ENCODE peak calls at places on chromosomes 1 and 21, in six cellular contexts. T, E, N, M, V and W are unnamed samples. For H3K36me3, the result is how much of the 10 kb centered on the place peaks cover.

GRCh38 chr1:17286646-17287045 is 21.4 kb upstream of the PADI4 start:
- DNase-seq in N (no peak), E (no peak), T (no peak), V (no peak), M (no peak), W (no peak)

GRCh38 chr1:54980528-54981241 is at the start of gene TMEM61:
- DNase-seq in M (no peak), E (no peak), N (peak), V (peak), T (peak), W (no peak)

GRCh38 chr21:28442624-28443023 is 550.1 kb downstream of the LTN1 start:
- DNase-seq in V (no peak), N (peak), M (peak), T (no peak), E (peak), W (peak)

GRCh38 chr1:43329995-43330751 is 7.4 kb upstream of the MPL start:
- DNase-seq in V (peak), T (no peak), N (peak), E (peak), M (peak), W (peak)

GRCh38 chr1:65924471-65924870 is 131.8 kb downstream of the PDE4B start:
- DNase-seq in T (no peak), M (peak), N (peak), V (no peak), E (peak), W (peak)

GRCh38 chr1:37100310-37100709 is 66.0 kb upstream of the GRIK3 start:
- DNase-seq in T (no peak), V (no peak), N (no peak), E (no peak), M (no peak), W (peak)

GRCh38 chr1:66283583-66284041 is 250.3 kb upstream of the SGIP1 start:
- DNase-seq in E (peak), T (no peak), M (peak), N (peak), V (no peak), W (peak)

GRCh38 chr1:221217029-221217428 is 337.8 kb downstream of the HLX start:
- DNase-seq in N (peak), T (no peak), V (no peak), E (no peak), M (peak), W (peak)

GRCh38 chr1:51558375-51558924 is 39.4 kb upstream of the EPS15 start:
- DNase-seq in E (peak), N (peak), T (no peak), M (peak), V (no peak), W (peak)

GRCh38 chr1:232398823-232399222 is 231.1 kb downstream of the SIPA1L2 start:
- DNase-seq in T (no peak), E (no peak), M (no peak), V (no peak), N (no peak), W (no peak)

GRCh38 chr1:56434025-56434424 is 145.3 kb downstream of the PLPP3 start:
- DNase-seq in E (peak), T (no peak), V (no peak), M (peak), N (no peak), W (no peak)

GRCh38 chr1:1371741-1372711 is 3.0 kb downstream of the AURKAIP1 start:
- DNase-seq in V (peak), N (peak), T (peak), M (peak), E (no peak), W (no peak)

GRCh38 chr1:43912607-43913006 is 21.0 kb upstream of the ARTN start:
- DNase-seq in N (no peak), V (peak), E (peak), M (peak), T (no peak), W (peak)

GRCh38 chr21:45147473-45148315 is 73.3 kb downstream of the ADARB1 start:
- DNase-seq in T (no peak), V (no peak), E (no peak), M (no peak), N (no peak), W (no peak)

GRCh38 chr21:45146801-45147200 is 72.4 kb downstream of the ADARB1 start:
- DNase-seq in T (no peak), V (no peak), M (no peak), N (no peak), E (no peak), W (no peak)

GRCh38 chr21:45145146-45145545 is 70.8 kb downstream of the ADARB1 start:
- DNase-seq in T (no peak), M (no peak), V (no peak), N (no peak), E (no peak), W (no peak)

GRCh38 chr21:45148316-45149000 is 74.1 kb downstream of the ADARB1 start:
- DNase-seq in N (no peak), M (no peak), V (no peak), E (no peak), T (no peak), W (no peak)

DNA sequence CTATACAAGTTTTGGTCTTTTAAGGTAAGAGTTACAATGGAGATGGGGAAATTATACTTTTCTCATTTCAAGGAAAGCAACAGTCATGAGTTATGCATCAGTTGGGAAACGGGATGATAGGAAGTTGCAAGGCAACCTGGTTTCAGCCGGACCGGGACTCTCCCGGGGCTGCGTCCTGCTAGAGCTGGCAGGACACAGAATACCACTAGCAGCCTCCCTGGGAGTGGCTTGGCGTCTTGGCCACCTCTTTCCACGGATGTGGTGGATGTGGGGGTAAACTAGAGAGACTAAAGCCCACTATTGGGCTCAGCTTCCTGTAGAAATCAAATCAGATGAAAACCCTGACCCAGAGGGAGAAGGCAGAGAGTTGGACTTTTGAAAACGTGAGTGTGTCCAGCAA is 71.9 kb downstream of the ADARB1 start:
- DNase-seq in E (no peak), T (no peak), N (no peak), M (no peak), V (no peak), W (no peak)
- H3K4me3 ChIP-seq in E (no peak), T (no peak), N (no peak), M (no peak), V (no peak), W (no peak)

DNA sequence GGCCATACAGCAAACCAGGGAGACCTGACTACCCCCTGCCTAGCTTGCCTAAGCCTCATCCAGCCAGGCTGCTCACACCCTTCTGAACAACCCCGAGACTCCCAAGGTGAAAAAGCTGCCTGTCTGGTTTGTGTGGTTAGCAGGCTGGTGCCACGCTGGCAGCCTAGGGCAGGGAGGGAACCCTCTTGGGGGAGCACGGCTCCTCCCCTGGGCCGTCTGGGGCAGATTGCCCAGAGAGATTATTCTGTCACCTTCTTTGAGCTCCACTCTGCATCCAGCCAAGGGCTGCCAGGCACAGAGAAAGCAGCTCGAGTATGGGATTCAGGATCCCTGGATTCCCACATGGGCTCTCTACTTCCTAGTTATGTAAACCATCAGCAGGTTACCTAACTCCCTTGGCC is 27.5 kb upstream of the TCEA3 start:
- DNase-seq in V (no peak), M (peak), T (peak), N (peak), E (peak), W (peak)
- H3K36me3 ChIP-seq in V (under half), M (under half), T (under half), N (under half), E (under half), W (under half)

DNA sequence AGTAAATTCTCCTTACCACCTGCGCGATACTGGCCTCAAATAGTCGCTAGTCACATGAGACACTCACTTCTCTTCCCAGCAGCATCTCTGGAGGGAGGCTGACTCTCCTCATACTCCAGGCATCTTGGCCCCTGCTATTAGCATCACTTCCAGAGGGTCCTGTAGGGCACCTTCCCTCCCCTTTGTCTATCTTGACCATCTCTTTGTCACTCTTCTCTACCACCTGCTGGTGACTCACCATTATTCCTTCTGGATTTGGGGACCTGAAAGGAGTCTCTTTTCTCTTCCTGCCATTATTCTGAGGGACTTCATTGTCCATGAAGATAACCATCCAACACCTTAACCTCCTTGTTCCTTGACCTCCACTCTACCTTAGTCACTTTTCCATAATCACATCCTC is 31.7 kb upstream of the GPR37L1 start:
- DNase-seq in V (no peak), N (peak), E (no peak), M (no peak), T (no peak), W (no peak)
- TF ChIP-seq CTCF in V (no peak), N (peak), E (no peak), M (no peak), T (no peak), W (no peak)

DNA sequence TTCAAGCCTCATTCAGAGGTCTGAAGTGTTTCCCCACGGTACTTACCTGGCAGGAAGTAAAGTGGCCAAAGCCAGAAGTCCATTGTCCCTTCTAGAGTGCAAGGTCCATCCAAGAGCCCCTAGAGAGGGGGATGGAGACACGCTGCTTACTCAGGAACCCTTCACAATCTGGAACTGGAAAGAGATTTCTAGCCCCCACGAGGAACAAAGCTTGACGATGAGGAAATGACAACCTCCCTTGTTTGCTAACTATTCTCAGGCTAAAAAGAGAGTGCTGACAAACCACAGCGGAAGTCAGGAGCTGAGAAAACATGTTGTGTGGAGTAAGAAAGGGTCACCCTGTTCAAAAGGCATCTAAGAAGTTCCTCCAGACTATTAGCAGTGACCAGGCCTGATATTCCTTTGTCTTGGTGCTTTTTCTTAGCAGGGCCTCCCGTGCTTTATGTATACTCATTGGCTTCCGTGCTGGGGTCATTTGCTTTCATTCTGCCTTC is at the start of gene FCMR:
- DNase-seq in M (no peak), E (no peak), V (no peak), N (no peak), T (no peak), W (peak)
- H3K4me3 ChIP-seq in M (no peak), E (no peak), V (no peak), N (no peak), T (no peak), W (no peak)

GRCh38 chr1:25959626-25960025 is 38.2 kb downstream of the PAFAH2 start:
- DNase-seq in V (no peak), T (no peak), M (no peak), E (no peak), N (no peak), W (no peak)
- H3K36me3 ChIP-seq in V (under half), T (under half), M (under half), E (under half), N (under half), W (under half)

DNA sequence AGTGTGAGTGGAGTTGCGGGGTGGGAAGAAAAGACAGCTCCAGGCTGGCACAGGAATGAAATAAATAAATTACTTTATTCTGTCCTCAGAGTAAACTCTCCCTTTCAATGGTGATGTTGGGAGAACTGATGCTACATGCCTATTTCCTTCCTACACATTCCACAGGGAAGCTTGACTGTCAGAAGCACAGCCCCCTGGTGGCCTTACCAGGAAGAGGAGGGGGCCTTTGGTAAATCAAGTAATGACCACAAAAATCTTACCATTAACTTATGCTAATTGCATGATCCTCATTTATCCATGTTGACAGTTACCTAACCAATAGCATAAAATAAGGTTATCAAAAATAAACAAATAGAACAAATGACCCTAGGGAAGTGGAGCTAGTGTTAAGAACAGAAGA is 605.0 kb upstream of the PKN2 start:
- DNase-seq in T (no peak), M (peak), E (peak), N (peak), V (no peak), W (peak)
- TF ChIP-seq CTCF in T (no peak), M (peak), E (peak), N (peak), V (no peak), W (peak)

GRCh38 chr1:94614980-94615379 is 73.4 kb upstream of the F3 start:
- DNase-seq in V (no peak), N (no peak), T (no peak), E (no peak), M (no peak), W (no peak)

GRCh38 chr1:94612555-94613204 is 71.1 kb upstream of the F3 start:
- DNase-seq in T (no peak), N (no peak), M (no peak), V (no peak), E (no peak), W (no peak)

GRCh38 chr1:94614168-94614815 is 72.7 kb upstream of the F3 start:
- DNase-seq in T (no peak), E (no peak), N (no peak), V (no peak), M (no peak), W (no peak)

GRCh38 chr1:94609619-94610018 is 68.1 kb upstream of the F3 start:
- DNase-seq in V (no peak), T (no peak), M (no peak), E (no peak), N (no peak), W (peak)

DNA sequence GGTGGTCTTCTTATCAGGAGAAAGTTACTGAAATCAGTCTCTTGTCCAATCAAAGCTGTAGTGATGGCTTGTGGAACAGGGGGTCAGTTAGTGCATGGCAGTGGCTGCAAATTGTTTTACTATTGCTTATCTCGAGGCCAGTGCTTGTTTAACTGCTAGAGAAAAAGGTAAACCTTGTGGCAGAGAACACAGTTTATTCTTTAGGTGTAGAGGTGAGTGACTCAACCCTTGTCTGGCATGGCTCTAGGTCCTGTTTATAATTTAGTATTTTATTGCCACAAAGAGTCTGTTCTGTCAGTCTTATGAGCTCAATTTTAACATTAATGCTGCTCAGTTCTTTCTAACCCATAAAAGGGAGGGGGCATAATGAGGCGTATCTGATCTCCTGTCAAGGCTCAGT is 70.5 kb upstream of the F3 start:
- DNase-seq in N (peak), T (no peak), M (no peak), E (no peak), V (no peak), W (peak)
- H3K4me3 ChIP-seq in N (no peak), T (no peak), M (no peak), E (no peak), V (no peak), W (no peak)

GRCh38 chr1:154988053-154988954 is 5.1 kb upstream of the LENEP start:
- DNase-seq in E (no peak), T (no peak), M (no peak), V (no peak), N (no peak), W (no peak)

GRCh38 chr1:154990276-154990675 is 3.1 kb upstream of the LENEP start:
- DNase-seq in M (no peak), V (no peak), E (no peak), N (no peak), T (no peak), W (no peak)

GRCh38 chr1:154989195-154989860 is 4.1 kb upstream of the LENEP start:
- DNase-seq in E (no peak), M (no peak), T (no peak), N (no peak), V (no peak), W (no peak)

GRCh38 chr1:154983776-154984466 is 777 bp downstream of the FLAD1 start:
- DNase-seq in V (no peak), M (no peak), T (no peak), N (peak), E (no peak), W (no peak)

DNA sequence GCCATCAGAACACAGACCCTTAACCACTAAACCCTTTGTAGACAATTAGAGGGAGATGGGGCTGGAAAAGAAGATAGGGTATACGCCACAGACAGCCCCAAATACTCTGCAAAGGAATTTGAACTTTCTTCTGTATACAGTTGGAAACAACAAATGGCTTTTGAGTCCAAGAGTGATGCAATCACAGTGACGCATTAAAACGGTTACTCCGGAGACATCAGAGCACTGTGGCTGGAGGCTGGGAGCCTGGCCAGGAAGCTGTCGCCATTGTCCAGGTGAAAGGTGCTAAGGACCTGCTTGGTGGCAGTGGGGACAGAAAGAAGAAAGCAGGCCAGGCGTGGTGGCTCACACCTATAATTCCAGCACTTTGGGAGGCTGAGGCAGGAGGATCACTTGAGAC is 4.2 kb downstream of the FLAD1 start:
- DNase-seq in M (no peak), E (no peak), N (no peak), T (no peak), V (no peak), W (no peak)
- H3K36me3 ChIP-seq in M (under half), E (under half), N (under half), T (under half), V (under half), W (under half)